ENCODE peak calls at places on chromosomes 1 and 21, in five cellular contexts. Q is A549, E is K562, I is GM12878, M is HepG2. F is an unnamed sample.
A peak's percentile ranks its signal among the peaks of the same experiment; 100 is the strongest.

GRCh38 chr1:161176468-161177111 is 717 bp downstream of the B4GALT3 start:
- DNase-seq in Q (no peak), E (no peak), I (no peak), M (no peak), F (no peak)

GRCh38 chr1:19066248-19066873 is 109.9 kb upstream of the IFFO2 start:
- DNase-seq in Q (no peak), E (no peak), I (no peak), M (no peak), F (no peak)

GRCh38 chr1:40389234-40389815 is 15.8 kb downstream of the SMAP2 start:
- DNase-seq in Q (no peak), E (no peak), I (no peak), M (no peak), F (no peak)

GRCh38 chr1:183953031-183953430 is 84.5 kb downstream of the COLGALT2 start:
- DNase-seq in Q (no peak), E (no peak), I (no peak), M (no peak), F (no peak)

GRCh38 chr1:224212618-224213037 is 29.6 kb downstream of the DEGS1 start:
- DNase-seq in Q (no peak), E (no peak), I (no peak), M (no peak), F (no peak)

GRCh38 chr1:91651671-91652071 is 151.0 kb downstream of the CDC7 start:
- DNase-seq in Q (no peak), E (peak; percentile 46), I (no peak), M (no peak), F (no peak)

GRCh38 chr1:181647314-181648035 is 164.2 kb downstream of the CACNA1E start:
- DNase-seq in Q (no peak), E (no peak), I (no peak), M (no peak), F (no peak)

GRCh38 chr1:192879416-192879815 is 70.6 kb downstream of the RGS2 start:
- DNase-seq in Q (no peak), E (peak; percentile 16), I (no peak), M (peak; percentile 1), F (no peak)

GRCh38 chr1:210855440-210855839 is 278.5 kb downstream of the KCNH1 start:
- DNase-seq in Q (no peak), E (no peak), I (no peak), M (no peak), F (peak; percentile 49)

GRCh38 chr1:70084314-70084915 is 121.0 kb downstream of the LRRC40 start:
- DNase-seq in Q (no peak), E (no peak), I (no peak), M (no peak), F (no peak)

GRCh38 chr21:35291963-35292627 is 243.0 kb upstream of the RUNX1 start:
- DNase-seq in Q (no peak), E (no peak), I (no peak), M (no peak), F (no peak)

GRCh38 chr1:167442854-167443565 is 75.3 kb downstream of the CD247 start:
- DNase-seq in Q (no peak), E (peak; percentile 9), I (no peak), M (no peak), F (no peak)

GRCh38 chr1:27752372-27752771 is 20.6 kb upstream of the STX12 start:
- DNase-seq in Q (no peak), E (no peak), I (no peak), M (no peak), F (no peak)

GRCh38 chr1:7624791-7625355 is 146.2 kb upstream of the VAMP3 start:
- DNase-seq in Q (no peak), E (no peak), I (no peak), M (no peak), F (no peak)

GRCh38 chr21:35138665-35139381 is 89.7 kb upstream of the RUNX1 start:
- DNase-seq in Q (no peak), E (peak; percentile 72), I (no peak), M (no peak), F (peak; percentile 8)

GRCh38 chr1:117312453-117313138 is 54.7 kb upstream of the MAN1A2 start:
- DNase-seq in Q (peak; percentile 28), E (peak; percentile 51), I (no peak), M (peak; percentile 43), F (peak; percentile 47)

DNA sequence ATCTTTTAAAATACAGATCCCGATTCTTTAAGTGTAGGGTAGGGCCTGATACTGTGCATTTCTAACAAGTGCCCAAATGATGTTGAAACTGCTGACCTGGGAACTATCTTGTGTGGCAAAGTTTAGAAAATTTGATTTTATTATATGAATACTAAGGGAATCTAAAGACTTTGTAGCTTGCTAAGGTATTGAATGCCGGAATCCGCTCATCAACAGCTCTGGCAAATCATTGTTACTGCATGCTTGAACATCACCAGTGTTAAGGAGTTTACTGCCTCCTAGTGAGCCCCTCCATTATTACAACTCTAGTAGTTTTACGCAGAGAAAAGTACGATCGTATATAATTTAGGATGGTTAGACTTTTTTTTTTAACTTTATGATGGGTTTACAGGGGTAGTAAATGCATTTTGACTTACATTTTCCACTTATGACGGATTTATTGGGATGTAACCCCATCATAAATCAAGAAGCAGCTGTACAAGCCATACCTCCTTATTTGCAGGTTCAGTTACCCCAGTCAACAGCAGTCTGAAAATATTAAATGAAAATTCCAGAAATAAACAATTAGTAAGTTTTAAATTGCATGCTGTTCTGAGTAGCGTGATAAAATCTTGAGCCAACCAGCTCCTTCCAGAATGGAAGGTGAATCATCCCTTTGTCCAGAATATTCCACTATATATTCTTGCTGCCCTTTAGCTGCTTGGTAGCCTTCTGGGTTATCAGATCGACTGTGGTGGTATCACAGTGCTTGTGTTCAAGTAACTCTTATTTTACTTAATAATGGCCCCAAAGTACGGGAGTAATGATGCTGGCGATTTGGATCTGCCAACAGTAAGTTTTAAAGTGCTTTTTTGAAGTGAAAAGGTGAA is 898 bp downstream of the TYW3 start:
- DNase-seq in Q (peak; percentile 26), E (peak; percentile 59), I (no peak), M (peak; percentile 77), F (peak; percentile 88)
- TF ChIP-seq JUNB in Q (no peak), E (no peak), I (no peak), M (no peak), F (no peak)

GRCh38 chr1:64470670-64471217 is 815 bp downstream of the CACHD1 start:
- DNase-seq in Q (peak; percentile 15), E (no peak), I (no peak), M (no peak), F (peak; percentile 55)

GRCh38 chr1:64471218-64471719 is 1.3 kb downstream of the CACHD1 start:
- DNase-seq in Q (no peak), E (no peak), I (no peak), M (no peak), F (peak; percentile 72)

GRCh38 chr1:64469614-64469976 is 334 bp upstream of the CACHD1 start:
- DNase-seq in Q (peak; percentile 7), E (no peak), I (no peak), M (no peak), F (peak; percentile 59)

GRCh38 chr1:64469977-64470669 is at the start of gene CACHD1:
- DNase-seq in Q (peak; percentile 68), E (no peak), I (no peak), M (no peak), F (peak; percentile 87)

DNA sequence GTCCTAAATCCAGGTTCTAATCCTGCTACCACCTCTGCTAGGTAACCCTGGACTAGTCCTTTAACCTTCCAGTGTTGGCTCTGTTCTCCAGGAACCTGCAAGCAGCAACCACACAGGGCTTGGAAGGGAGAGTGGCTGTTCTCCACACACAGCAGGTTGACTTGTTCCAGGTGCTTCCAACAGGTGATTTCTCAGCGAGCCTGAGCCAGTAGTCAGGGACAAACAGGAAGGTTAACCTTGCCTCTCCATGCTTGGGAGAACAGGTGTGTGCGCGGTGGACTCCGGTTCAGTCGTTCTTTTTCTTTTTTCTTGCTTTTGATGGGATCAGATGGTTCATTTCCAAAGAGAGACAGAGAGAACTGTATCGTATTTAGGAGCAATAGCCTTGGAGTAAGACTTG is 808 bp upstream of the CACHD1 start:
- DNase-seq in Q (no peak), E (no peak), I (no peak), M (no peak), F (peak; percentile 57)
- TF ChIP-seq JUNB in Q (no peak), E (no peak), I (no peak), M (no peak), F (no peak)

GRCh38 chr1:31733389-31734219 is 29.8 kb upstream of the COL16A1 start:
- DNase-seq in Q (no peak), E (no peak), I (no peak), M (no peak), F (no peak)
- TF ChIP-seq JUNB in Q (no peak), E (no peak), I (no peak), M (no peak), F (no peak)

GRCh38 chr1:55868026-55868425 is 652.9 kb upstream of the USP24 start:
- DNase-seq in Q (no peak), E (no peak), I (no peak), M (peak; percentile 3), F (peak; percentile 34)
- TF ChIP-seq JUNB in Q (no peak), E (no peak), I (no peak), M (no peak), F (no peak)

DNA sequence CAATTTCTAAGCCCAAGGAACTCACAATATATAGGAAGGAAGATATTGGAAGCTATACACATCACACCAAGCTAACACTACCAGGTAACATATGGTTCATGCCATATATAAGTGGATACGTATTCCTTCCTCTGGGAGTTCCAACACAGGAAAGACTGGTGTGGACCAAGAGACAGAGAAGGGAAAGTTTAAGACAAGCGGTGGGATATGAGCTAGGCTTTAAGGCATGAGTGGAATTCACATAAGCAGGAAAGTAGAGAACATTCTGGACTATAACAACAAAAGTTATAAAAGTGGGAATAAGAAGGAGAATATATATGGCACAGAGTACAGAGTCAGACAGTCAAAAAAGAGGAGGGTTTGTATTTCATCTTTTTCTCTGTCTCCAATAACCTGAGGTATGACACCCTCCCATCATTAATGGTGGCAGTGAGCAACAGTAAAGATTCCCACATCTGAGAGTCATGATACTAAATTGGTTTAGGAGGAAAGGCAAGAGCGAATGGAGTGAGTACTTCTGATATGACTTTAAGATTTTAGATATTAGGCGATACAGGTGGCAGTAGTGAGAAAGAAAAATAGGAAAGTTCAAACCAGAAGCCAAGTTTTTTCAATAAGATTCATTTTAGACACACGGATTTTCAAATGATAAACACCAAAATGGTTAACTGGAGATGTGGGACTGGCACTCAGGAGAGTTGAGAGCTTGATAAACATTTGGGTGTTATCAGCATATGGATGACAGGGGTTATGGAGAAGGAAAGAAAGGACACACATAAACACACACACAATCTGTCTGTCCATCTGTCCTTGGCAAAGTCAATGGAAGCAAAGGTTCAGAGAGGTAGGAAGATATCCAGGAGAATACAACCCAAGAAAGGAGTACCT is 87.4 kb upstream of the TTC39A start:
- DNase-seq in Q (no peak), E (no peak), I (no peak), M (no peak), F (no peak)
- TF ChIP-seq JUNB in Q (no peak), E (no peak), I (no peak), M (no peak), F (no peak)

DNA sequence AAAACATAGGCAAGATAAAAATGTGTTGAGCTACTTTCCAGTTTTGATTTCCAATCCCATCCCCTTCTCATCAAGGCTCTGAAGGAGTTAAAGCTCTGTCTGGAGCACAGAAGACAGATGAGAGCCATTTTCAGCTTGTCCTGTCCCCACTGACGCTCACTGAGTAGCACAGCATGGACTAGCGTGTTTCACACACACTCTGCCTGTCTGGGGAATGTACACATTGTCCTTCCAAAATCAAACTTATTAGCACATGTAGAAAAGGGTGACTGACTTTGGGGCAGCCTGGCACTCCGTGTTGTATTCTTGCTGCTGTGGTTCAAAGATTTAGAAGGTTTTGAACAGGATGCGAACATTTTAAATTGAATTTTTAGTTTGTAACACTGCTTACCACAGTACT is 139.2 kb downstream of the NEK7 start:
- DNase-seq in Q (no peak), E (no peak), I (no peak), M (no peak), F (no peak)
- TF ChIP-seq JUNB in Q (no peak), E (no peak), I (no peak), M (no peak), F (no peak)

F was measured in GM23338.